ENCODE peak calls at places on chromosome 13, in nine cellular contexts. S is left lung, X is fibroblast of pulmonary artery, W is AG09319, D is B cell, N is GM13977, M is heart right ventricle, F is MCF 10A, A is ovary. C is an unnamed sample.

GRCh38 chr13:44174769-44175425 is 198.7 kb upstream of the SERP2 start:
- DNase-seq in S (no peak), X (peak), W (no peak), D (no peak), N (no peak), M (no peak), F (peak), A (no peak), C (no peak)

GRCh38 chr13:76790519-76791289 is 95.5 kb downstream of the KCTD12 start:
- DNase-seq in S (no peak), X (peak), W (no peak), D (no peak), N (no peak), M (no peak), F (no peak), A (no peak), C (no peak)

GRCh38 chr13:25051065-25051464 is 44.9 kb upstream of the PABPC3 start:
- DNase-seq in S (no peak), X (no peak), W (no peak), D (no peak), N (no peak), M (no peak), F (no peak), A (no peak), C (no peak)

GRCh38 chr13:57063007-57063406 is 77.7 kb upstream of the PRR20A start:
- DNase-seq in S (no peak), X (no peak), W (no peak), D (no peak), N (no peak), M (no peak), F (no peak), A (no peak), C (no peak)

GRCh38 chr13:112177889-112178288 is 110.9 kb downstream of the SOX1 start:
- DNase-seq in S (no peak), X (no peak), W (no peak), D (no peak), N (no peak), M (no peak), F (no peak), A (no peak), C (no peak)

GRCh38 chr13:45228002-45228401 is 27.2 kb upstream of the KCTD4 start:
- DNase-seq in S (no peak), X (no peak), W (no peak), D (no peak), N (no peak), M (no peak), F (no peak), A (no peak), C (no peak)

GRCh38 chr13:42990147-42990990 is 1.7 kb downstream of the EPSTI1 start:
- DNase-seq in S (no peak), X (no peak), W (no peak), D (no peak), N (peak), M (no peak), F (no peak), A (no peak), C (no peak)

GRCh38 chr13:36571444-36571843 is 102.4 kb upstream of the SERTM1 start:
- DNase-seq in S (no peak), X (peak), W (no peak), D (no peak), N (no peak), M (no peak), F (peak), A (no peak), C (no peak)

GRCh38 chr13:20974981-20975585 is 72.5 kb upstream of the XPO4 start:
- DNase-seq in S (no peak), X (no peak), W (no peak), D (no peak), N (no peak), M (no peak), F (no peak), A (no peak), C (no peak)

GRCh38 chr13:57633141-57633949 is 1.8 kb downstream of the PCDH17 start:
- DNase-seq in S (peak), X (peak), W (no peak), D (no peak), N (no peak), M (peak), F (no peak), A (peak), C (peak)

GRCh38 chr13:25171517-25172302 is at the start of gene AMER2:
- DNase-seq in S (no peak), X (peak), W (no peak), D (no peak), N (peak), M (peak), F (no peak), A (peak), C (peak)

GRCh38 chr13:89315287-89315686 is 1644.1 kb downstream of the SLITRK5 start:
- DNase-seq in S (no peak), X (no peak), W (no peak), D (no peak), N (no peak), M (no peak), F (no peak), A (no peak), C (no peak)

GRCh38 chr13:84443463-84443862 is 561.2 kb upstream of the SLITRK1 start:
- DNase-seq in S (no peak), X (no peak), W (no peak), D (no peak), N (no peak), M (no peak), F (no peak), A (no peak), C (no peak)

GRCh38 chr13:20882206-20882605 is 20.3 kb downstream of the XPO4 start:
- DNase-seq in S (no peak), X (peak), W (no peak), D (no peak), N (no peak), M (no peak), F (no peak), A (no peak), C (no peak)

GRCh38 chr13:92387245-92387644 is 839.4 kb upstream of the GPC6 start:
- DNase-seq in S (no peak), X (no peak), W (no peak), D (no peak), N (no peak), M (no peak), F (no peak), A (no peak), C (no peak)

GRCh38 chr13:57969961-57970360 is 338.4 kb downstream of the PCDH17 start:
- DNase-seq in S (no peak), X (no peak), W (no peak), D (no peak), N (no peak), M (no peak), F (no peak), A (no peak), C (no peak)

GRCh38 chr13:36131931-36132297 is 732 bp upstream of the DCLK1 start:
- DNase-seq in S (peak), X (peak), W (peak), D (no peak), N (no peak), M (peak), F (no peak), A (no peak), C (no peak)

GRCh38 chr13:107291875-107292274 is 723.9 kb upstream of the ARGLU1 start:
- DNase-seq in S (no peak), X (no peak), W (no peak), D (no peak), N (no peak), M (no peak), F (no peak), A (no peak), C (no peak)

GRCh38 chr13:109744512-109745051 is 41.8 kb downstream of the IRS2 start:
- DNase-seq in S (no peak), X (peak), W (peak), D (no peak), N (no peak), M (no peak), F (peak), A (peak), C (no peak)

GRCh38 chr13:113901231-113901630 is 37.4 kb upstream of the GAS6 start:
- DNase-seq in S (no peak), X (no peak), W (no peak), D (no peak), N (no peak), M (no peak), F (no peak), A (no peak), C (no peak)

GRCh38 chr13:20981370-20982095 is 79.0 kb upstream of the XPO4 start:
- DNase-seq in S (no peak), X (no peak), W (no peak), D (no peak), N (no peak), M (no peak), F (no peak), A (no peak), C (no peak)

GRCh38 chr13:49098771-49099512 is 121.2 kb upstream of the MLNR start:
- DNase-seq in S (no peak), X (peak), W (no peak), D (no peak), N (no peak), M (no peak), F (peak), A (no peak), C (no peak)

GRCh38 chr13:78241278-78241919 is 322.8 kb upstream of the EDNRB start:
- DNase-seq in S (no peak), X (peak), W (no peak), D (no peak), N (peak), M (peak), F (peak), A (no peak), C (peak)

GRCh38 chr13:112910616-112911280 is 58.3 kb upstream of the MCF2L start:
- DNase-seq in S (no peak), X (no peak), W (no peak), D (no peak), N (no peak), M (no peak), F (no peak), A (no peak), C (no peak)

GRCh38 chr13:44013666-44014291 is 134.1 kb downstream of the LACC1 start:
- DNase-seq in S (no peak), X (peak), W (peak), D (no peak), N (no peak), M (no peak), F (peak), A (no peak), C (no peak)

GRCh38 chr13:106612688-106613087 is 44.8 kb upstream of the ARGLU1 start:
- DNase-seq in S (no peak), X (peak), W (no peak), D (no peak), N (no peak), M (peak), F (peak), A (peak), C (no peak)

GRCh38 chr13:28468520-28468915 is 26.4 kb downstream of the FLT1 start:
- DNase-seq in S (no peak), X (no peak), W (no peak), D (no peak), N (no peak), M (no peak), F (no peak), A (no peak), C (no peak)

GRCh38 chr13:86087241-86087640 is 288.0 kb upstream of the SLITRK6 start:
- DNase-seq in S (no peak), X (no peak), W (no peak), D (no peak), N (no peak), M (no peak), F (peak), A (no peak), C (no peak)

GRCh38 chr13:86082116-86082515 is 282.9 kb upstream of the SLITRK6 start:
- DNase-seq in S (no peak), X (no peak), W (no peak), D (no peak), N (no peak), M (no peak), F (peak), A (no peak), C (no peak)

GRCh38 chr13:86080340-86080995 is 281.2 kb upstream of the SLITRK6 start:
- DNase-seq in S (no peak), X (no peak), W (no peak), D (no peak), N (no peak), M (no peak), F (peak), A (no peak), C (no peak)

DNA sequence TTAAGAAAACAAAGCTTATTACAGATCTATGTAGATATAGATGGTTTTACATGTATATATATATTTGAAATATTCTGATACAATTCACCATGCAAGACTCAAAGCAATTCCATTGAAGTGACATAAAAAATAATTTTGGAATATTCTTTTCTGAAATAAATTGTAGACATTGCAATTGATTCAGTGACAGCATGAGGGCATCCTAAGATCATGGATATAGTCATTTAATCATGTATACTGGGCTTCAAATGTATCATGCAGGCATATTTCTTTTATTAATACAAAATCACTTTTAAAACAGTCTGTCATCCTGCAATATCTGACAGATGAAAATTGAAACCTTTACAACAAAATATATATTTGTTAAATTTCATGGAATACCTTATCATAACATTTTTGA is 286.7 kb upstream of the SLITRK6 start:
- DNase-seq in S (no peak), X (no peak), W (no peak), D (no peak), N (no peak), M (no peak), F (peak), A (no peak), C (no peak)
- TF ChIP-seq CTCF in S (no peak), X (no peak), W (no peak), D (no peak), N (no peak), M (no peak), F (peak), A (no peak), C (no peak)

DNA sequence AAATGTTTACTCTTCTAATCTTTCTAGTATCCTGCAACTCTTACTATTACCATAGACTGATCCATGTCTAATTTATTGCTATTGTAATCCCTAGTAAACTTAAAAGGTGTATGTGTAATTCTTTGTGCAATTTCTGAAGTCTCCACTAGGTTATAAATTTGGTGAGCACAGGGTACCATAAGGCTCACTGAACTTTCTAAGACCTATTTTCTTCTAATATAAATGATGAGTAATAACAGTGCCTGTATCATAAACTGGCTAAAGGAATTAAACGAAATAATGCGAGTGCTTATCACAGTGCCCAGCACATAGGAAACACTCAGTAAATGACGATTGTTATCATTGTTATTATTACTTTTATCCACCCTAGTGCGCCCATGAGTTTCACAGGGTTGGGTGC is 119.1 kb downstream of the KLF12 start:
- DNase-seq in S (no peak), X (peak), W (no peak), D (no peak), N (no peak), M (no peak), F (peak), A (no peak), C (no peak)
- TF ChIP-seq CTCF in S (peak), X (peak), W (no peak), D (peak), N (no peak), M (peak), F (peak), A (no peak), C (peak)

GRCh38 chr13:33224686-33225085 is 60.9 kb downstream of the STARD13 start:
- DNase-seq in S (no peak), X (peak), W (no peak), D (no peak), N (no peak), M (no peak), F (no peak), A (no peak), C (no peak)

GRCh38 chr13:33228645-33229445 is 56.7 kb downstream of the STARD13 start:
- DNase-seq in S (no peak), X (peak), W (peak), D (no peak), N (peak), M (no peak), F (peak), A (no peak), C (no peak)

GRCh38 chr13:33227927-33228644 is 57.5 kb downstream of the STARD13 start:
- DNase-seq in S (no peak), X (no peak), W (no peak), D (no peak), N (no peak), M (no peak), F (no peak), A (no peak), C (no peak)

GRCh38 chr13:33219926-33220325 is 65.6 kb downstream of the STARD13 start:
- DNase-seq in S (no peak), X (no peak), W (no peak), D (no peak), N (no peak), M (no peak), F (no peak), A (no peak), C (no peak)

GRCh38 chr13:33224191-33224590 is 61.4 kb downstream of the STARD13 start:
- DNase-seq in S (no peak), X (no peak), W (no peak), D (no peak), N (no peak), M (no peak), F (no peak), A (no peak), C (no peak)
- TF ChIP-seq CTCF in S (no peak), X (no peak), W (no peak), D (no peak), N (no peak), M (no peak), F (no peak), A (no peak), C (no peak)

DNA sequence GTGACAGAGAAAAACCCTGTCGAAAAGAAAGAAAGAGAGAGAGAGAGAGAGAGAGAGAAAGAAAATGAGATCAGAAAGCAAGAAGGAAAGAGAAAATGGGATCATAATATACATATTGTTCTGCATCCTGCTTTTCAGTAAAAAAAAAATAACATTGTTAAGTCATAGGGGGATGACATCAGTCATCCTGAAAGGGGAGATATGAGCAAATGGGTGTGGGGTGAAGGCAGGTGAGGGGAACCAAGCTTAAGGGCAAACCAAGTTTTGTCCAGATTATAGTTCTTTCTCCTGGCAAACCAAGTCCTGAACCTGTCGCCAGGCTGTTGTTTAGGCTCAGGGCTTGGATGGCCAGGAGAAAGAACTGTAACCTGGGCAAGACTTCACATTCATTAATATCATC is 92.6 kb upstream of the TMTC4 start:
- DNase-seq in S (no peak), X (no peak), W (no peak), D (no peak), N (no peak), M (no peak), F (no peak), A (no peak), C (no peak)
- TF ChIP-seq CTCF in S (no peak), X (no peak), W (no peak), D (no peak), N (no peak), M (no peak), F (no peak), A (no peak), C (no peak)

GRCh38 chr13:31012285-31013024 is 80.0 kb downstream of the TEX26 start:
- DNase-seq in S (no peak), X (peak), W (no peak), D (no peak), N (no peak), M (no peak), F (peak), A (no peak), C (no peak)
- TF ChIP-seq CTCF in S (no peak), X (peak), W (peak), D (no peak), N (no peak), M (no peak), F (peak), A (no peak), C (peak)

DNA sequence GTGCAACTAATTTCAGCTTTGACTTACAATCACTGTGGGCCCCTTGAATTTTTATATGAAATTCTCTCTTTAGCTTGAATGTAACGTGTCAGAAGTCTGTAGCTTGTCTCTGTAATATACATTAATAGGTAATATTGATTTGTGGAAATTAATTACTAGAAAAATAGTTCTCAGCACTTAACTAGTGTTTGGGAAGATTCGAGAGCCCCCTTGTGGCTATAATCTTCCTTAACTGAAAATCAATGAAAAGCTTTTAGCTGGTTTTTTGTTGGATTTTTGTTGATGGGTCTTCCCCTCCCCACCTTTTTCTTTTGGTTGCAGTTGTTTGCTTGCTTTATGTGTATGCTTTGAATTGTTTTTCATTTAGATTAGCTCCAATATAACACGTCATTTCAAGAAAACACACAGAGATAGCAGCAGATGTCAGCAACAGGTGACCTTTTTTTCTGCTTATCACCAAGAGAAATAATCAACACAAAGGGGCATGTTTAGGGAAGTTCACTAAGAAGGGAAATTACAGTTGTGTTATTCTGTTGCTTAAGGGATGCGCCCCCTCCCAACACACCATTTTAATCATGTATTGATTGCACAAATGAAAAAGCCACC is 176.8 kb downstream of the OXGR1 start:
- DNase-seq in S (no peak), X (peak), W (no peak), D (no peak), N (no peak), M (no peak), F (peak), A (no peak), C (no peak)
- TF ChIP-seq CTCF in S (peak), X (peak), W (peak), D (no peak), N (peak), M (peak), F (peak), A (no peak), C (peak)

GRCh38 chr13:55571237-55571867 is 1569.4 kb upstream of the PRR20A start:
- DNase-seq in S (no peak), X (no peak), W (no peak), D (no peak), N (no peak), M (no peak), F (no peak), A (no peak), C (no peak)

GRCh38 chr13:55572408-55572807 is 1568.3 kb upstream of the PRR20A start:
- DNase-seq in S (no peak), X (no peak), W (no peak), D (no peak), N (no peak), M (no peak), F (no peak), A (no peak), C (no peak)

GRCh38 chr13:55572862-55573261 is 1567.9 kb upstream of the PRR20A start:
- DNase-seq in S (no peak), X (no peak), W (no peak), D (no peak), N (no peak), M (no peak), F (no peak), A (no peak), C (no peak)

GRCh38 chr13:55576389-55576788 is 1564.3 kb upstream of the PRR20A start:
- DNase-seq in S (no peak), X (no peak), W (no peak), D (no peak), N (no peak), M (no peak), F (no peak), A (no peak), C (no peak)

GRCh38 chr13:55573565-55573964 is 1567.2 kb upstream of the PRR20A start:
- DNase-seq in S (no peak), X (no peak), W (no peak), D (no peak), N (no peak), M (no peak), F (no peak), A (no peak), C (no peak)
- TF ChIP-seq CTCF in S (no peak), X (no peak), W (no peak), D (no peak), N (no peak), M (no peak), F (no peak), A (no peak), C (no peak)

C was measured in progenitor cell of endocrine pancreas.